ENCODE peak calls at places on chromosome 18, in four cellular contexts. E is endothelial cell; A is cardiac fibroblast; V is activated T-cell treated with anti-CD3 and anti-CD28 coated beads, Interleukin-2, amount 50 U/mL, for 72 hours. T is an unnamed sample.

GRCh38 chr18:27704721-27705361 is 472.1 kb downstream of the CDH2 start:
- DNase-seq in E (no peak), A (no peak), V (no peak), T (no peak)

GRCh38 chr18:48983793-48984437 is 33.1 kb upstream of the SMAD7 start:
- DNase-seq in E (no peak), V (no peak), A (peak; percentile 46), T (no peak)

GRCh38 chr18:24126155-24126947 is 12.5 kb upstream of the CABYR start:
- DNase-seq in A (peak; percentile 10), E (no peak), V (no peak), T (no peak)

GRCh38 chr18:9700261-9700796 is 7.8 kb upstream of the RAB31 start:
- DNase-seq in A (no peak), E (no peak), V (no peak), T (no peak)

GRCh38 chr18:62974928-62975675 is 259.8 kb downstream of the PHLPP1 start:
- DNase-seq in V (no peak), E (no peak), A (no peak), T (no peak)

GRCh38 chr18:3885209-3885792 is 435.3 kb downstream of the TGIF1 start:
- DNase-seq in E (no peak), V (no peak), A (no peak), T (no peak)

GRCh38 chr18:36829362-36830140 is 624 bp downstream of the KIAA1328 start:
- DNase-seq in V (no peak), A (peak; percentile 42), E (no peak), T (no peak)

GRCh38 chr18:22871809-22872525 is 61.2 kb upstream of the RBBP8 start:
- DNase-seq in A (peak; percentile 24), V (no peak), E (no peak), T (no peak)

GRCh38 chr18:13456736-13457271 is 238.2 kb downstream of the LDLRAD4 start:
- DNase-seq in E (no peak), V (no peak), A (no peak), T (no peak)

GRCh38 chr18:76354348-76354747 is 140.7 kb downstream of the ZNF516 start:
- DNase-seq in V (no peak), E (no peak), A (peak; percentile 55), T (no peak)

GRCh38 chr18:76657428-76657827 is 162.4 kb upstream of the ZNF516 start:
- DNase-seq in E (no peak), V (no peak), A (no peak), T (no peak)

GRCh38 chr18:961644-962355 is 57.1 kb downstream of the ADCYAP1 start:
- DNase-seq in V (peak; percentile 46), E (peak; percentile 48), A (peak; percentile 65), T (no peak)

GRCh38 chr18:59148192-59148591 is 8.5 kb downstream of the SEC11C start:
- DNase-seq in A (no peak), E (no peak), V (no peak), T (no peak)

GRCh38 chr18:74497308-74497640 is 1.1 kb downstream of the CNDP2 start:
- DNase-seq in V (no peak), A (no peak), E (no peak), T (no peak)

GRCh38 chr18:6368017-6368416 is 46.7 kb downstream of the L3MBTL4 start:
- DNase-seq in V (no peak), A (no peak), E (no peak), T (no peak)

GRCh38 chr18:69790649-69791048 is 157.0 kb downstream of the CD226 start:
- DNase-seq in E (no peak), V (no peak), A (no peak), T (no peak)

GRCh38 chr18:69401475-69402218 is 959 bp downstream of the DOK6 start:
- DNase-seq in V (no peak), A (peak; percentile 30), E (peak; percentile 9), T (no peak)

GRCh38 chr18:63850010-63850409 is 37.5 kb upstream of the SERPINB2 start:
- DNase-seq in E (peak; percentile 47), A (peak; percentile 53), V (no peak), T (peak; percentile 11)

GRCh38 chr18:51028201-51028805 is 1.7 kb upstream of the SMAD4 start:
- DNase-seq in A (peak; percentile 34), V (peak; percentile 31), E (no peak), T (no peak)

GRCh38 chr18:50696436-50696835 is 123.4 kb downstream of the MRO start:
- DNase-seq in A (no peak), E (no peak), V (no peak), T (no peak)

GRCh38 chr18:3368193-3368592 is 81.8 kb upstream of the TGIF1 start:
- DNase-seq in V (no peak), E (no peak), A (peak; percentile 92), T (no peak)

GRCh38 chr18:12057419-12058039 is 36.1 kb upstream of the ANKRD62 start:
- DNase-seq in A (no peak), V (no peak), E (no peak), T (no peak)

GRCh38 chr18:33440011-33440383 is 524 bp downstream of the CCDC178 start:
- DNase-seq in A (peak; percentile 58), E (peak; percentile 63), V (no peak), T (peak; percentile 35)

GRCh38 chr18:23194150-23194968 is 59.1 kb downstream of the CABLES1 start:
- DNase-seq in E (no peak), A (peak; percentile 59), V (no peak), T (no peak)

GRCh38 chr18:77736817-77737216 is 487.2 kb downstream of the GALR1 start:
- DNase-seq in V (no peak), A (no peak), E (no peak), T (no peak)

GRCh38 chr18:23812566-23813440 is 123.5 kb downstream of the LAMA3 start:
- DNase-seq in A (peak; percentile 55), E (no peak), V (no peak), T (no peak)

GRCh38 chr18:32761231-32761785 is 11.5 kb downstream of the KLHL14 start:
- DNase-seq in E (no peak), V (no peak), A (no peak), T (no peak)

GRCh38 chr18:61595615-61596014 is 262.4 kb downstream of the CDH20 start:
- DNase-seq in V (no peak), A (no peak), E (no peak), T (no peak)

GRCh38 chr18:35489913-35490490 is 7.8 kb downstream of the INO80C start:
- DNase-seq in V (no peak), E (no peak), A (no peak), T (no peak)